ENCODE peak calls at places on chromosome 15, in six cellular contexts. H is Panc1; O is activated naive CD4-positive, alpha-beta T cell treated with anti-CD3 and anti-CD28 coated beads, Interleukin-2, amount 50 U/mL, for 72 hours; B is naive thymus-derived CD4-positive, alpha-beta T cell; U is right lobe of liver; Y is right cardiac atrium. J is an unnamed sample.

GRCh38 chr15:20340931-20341661 is 200.5 kb downstream of the GOLGA6L6 start:
- ATAC-seq in U (peak; percentile 53), Y (peak; percentile 66), H (peak; percentile 41), B (peak; percentile 40), O (peak; percentile 36), J (peak; percentile 37)

GRCh38 chr15:60573936-60574335 is 95.0 kb upstream of the ICE2 start:
- ATAC-seq in O (peak; percentile 92), U (no peak), H (no peak), B (peak; percentile 84), Y (no peak), J (no peak)

GRCh38 chr15:34109775-34110663 is 8.1 kb downstream of the PGBD4 start:
- ATAC-seq in Y (no peak), H (peak; percentile 82), O (peak; percentile 34), U (peak; percentile 68), B (no peak), J (peak; percentile 80)

GRCh38 chr15:69574506-69574905 is 121.9 kb downstream of the RPLP1 start:
- ATAC-seq in H (no peak), O (peak; percentile 52), U (no peak), Y (no peak), B (no peak), J (peak; percentile 9)

GRCh38 chr15:89463113-89463512 is 33.3 kb downstream of the RHCG start:
- ATAC-seq in O (no peak), Y (no peak), B (no peak), U (no peak), H (no peak), J (no peak)

GRCh38 chr15:70722266-70723123 is 40.9 kb downstream of the UACA start:
- ATAC-seq in O (no peak), H (peak; percentile 59), U (peak; percentile 57), Y (no peak), B (no peak), J (peak; percentile 55)

GRCh38 chr15:89781055-89781454 is 4.9 kb downstream of the MESP2 start:
- ATAC-seq in U (no peak), B (peak; percentile 69), Y (no peak), H (peak; percentile 28), O (peak; percentile 67), J (no peak)

GRCh38 chr15:48432688-48433087 is 101.5 kb downstream of the DUT start:
- ATAC-seq in B (no peak), U (no peak), Y (no peak), H (no peak), O (no peak), J (no peak)

GRCh38 chr15:50881121-50882048 is 27.1 kb upstream of the AP4E1 start:
- ATAC-seq in Y (no peak), B (no peak), H (no peak), U (peak; percentile 3), O (peak; percentile 23), J (no peak)

GRCh38 chr15:41323611-41324010 is 8.8 kb downstream of the OIP5 start:
- ATAC-seq in O (peak; percentile 99), U (no peak), B (no peak), H (no peak), Y (no peak), J (no peak)

GRCh38 chr15:60479711-60480110 is 769 bp upstream of the ICE2 start:
- ATAC-seq in Y (no peak), B (no peak), H (no peak), O (no peak), U (no peak), J (no peak)

GRCh38 chr15:56821721-56822425 is 88.6 kb upstream of the ZNF280D start:
- ATAC-seq in B (peak; percentile 62), Y (peak; percentile 80), U (peak; percentile 97), O (peak; percentile 61), H (peak; percentile 92), J (peak; percentile 97)

GRCh38 chr15:28921336-28921735 is 35.6 kb downstream of the APBA2 start:
- ATAC-seq in O (no peak), H (no peak), B (no peak), Y (no peak), U (no peak), J (no peak)

GRCh38 chr15:88739541-88739940 is 63.7 kb upstream of the ACAN start:
- ATAC-seq in U (no peak), O (no peak), Y (no peak), B (no peak), H (no peak), J (no peak)

GRCh38 chr15:90580086-90580485 is 50.4 kb downstream of the CRTC3 start:
- ATAC-seq in H (no peak), U (peak; percentile 77), Y (no peak), O (no peak), B (no peak), J (no peak)

GRCh38 chr15:70812827-70813364 is 41.1 kb downstream of the LARP6 start:
- ATAC-seq in Y (no peak), B (no peak), O (no peak), U (no peak), H (peak; percentile 50), J (no peak)

GRCh38 chr15:64620991-64621495 is 154.3 kb downstream of the RBPMS2 start:
- ATAC-seq in Y (no peak), O (no peak), B (no peak), H (no peak), U (no peak), J (no peak)

GRCh38 chr15:31379042-31379441 is 52.4 kb downstream of the KLF13 start:
- ATAC-seq in U (no peak), B (no peak), Y (no peak), H (no peak), O (peak; percentile 33), J (no peak)

GRCh38 chr15:68729789-68730201 is 90.9 kb downstream of the ANP32A start:
- ATAC-seq in O (no peak), Y (peak; percentile 70), H (no peak), B (no peak), U (no peak), J (no peak)

GRCh38 chr15:33096134-33096533 is 98.4 kb downstream of the FMN1 start:
- ATAC-seq in O (no peak), B (no peak), H (no peak), Y (no peak), U (no peak), J (no peak)

GRCh38 chr15:58923696-58924300 is 9.7 kb downstream of the SLTM start:
- ATAC-seq in H (no peak), Y (no peak), B (no peak), O (no peak), U (no peak), J (no peak)

GRCh38 chr15:34650177-34650576 is 66.7 kb upstream of the GOLGA8B start:
- ATAC-seq in B (no peak), H (no peak), O (peak; percentile 48), U (no peak), Y (no peak), J (no peak)

GRCh38 chr15:40290540-40291087 is 7.8 kb upstream of the ANKRD63 start:
- ATAC-seq in B (no peak), Y (no peak), O (no peak), U (no peak), H (no peak), J (no peak)

GRCh38 chr15:81338422-81339007 is 14.6 kb upstream of the STARD5 start:
- ATAC-seq in O (no peak), B (no peak), Y (peak; percentile 69), H (no peak), U (no peak), J (peak; percentile 61)

GRCh38 chr15:76032046-76032445 is 19.8 kb upstream of the NRG4 start:
- ATAC-seq in Y (no peak), H (no peak), U (no peak), O (no peak), B (no peak), J (no peak)

GRCh38 chr15:70182858-70183695 is 85.4 kb upstream of the TLE3 start:
- ATAC-seq in Y (no peak), U (no peak), B (no peak), H (no peak), O (no peak), J (no peak)

GRCh38 chr15:78035319-78035718 is 42.2 kb downstream of the TBC1D2B start:
- ATAC-seq in Y (peak; percentile 77), U (peak; percentile 61), H (peak; percentile 57), O (no peak), B (no peak), J (no peak)

GRCh38 chr15:42289166-42289565 is 15.9 kb upstream of the TMEM87A start:
- ATAC-seq in Y (no peak), U (no peak), B (no peak), H (no peak), O (peak; percentile 79), J (no peak)

GRCh38 chr15:34584321-34584668 is 844 bp upstream of the GOLGA8B start:
- ATAC-seq in H (no peak), Y (no peak), B (no peak), O (no peak), U (peak; percentile 49), J (no peak)

GRCh38 chr15:100703671-100704070 is 101.3 kb downstream of the ASB7 start:
- ATAC-seq in U (no peak), O (no peak), Y (no peak), B (no peak), H (no peak), J (no peak)

GRCh38 chr15:32998979-32999677 is 195.4 kb downstream of the FMN1 start:
- ATAC-seq in O (no peak), B (no peak), H (no peak), U (no peak), Y (peak; percentile 89), J (no peak)

GRCh38 chr15:75307778-75308390 is 25.2 kb downstream of the GOLGA6D start:
- ATAC-seq in Y (no peak), B (no peak), U (peak; percentile 88), O (no peak), H (peak; percentile 100), J (peak; percentile 76)

GRCh38 chr15:50814634-50815033 is 49.1 kb upstream of the SPPL2A start:
- ATAC-seq in O (no peak), Y (no peak), H (no peak), B (no peak), U (no peak), J (no peak)

GRCh38 chr15:81888748-81889479 is 156.9 kb downstream of the MEX3B start:
- ATAC-seq in Y (peak; percentile 47), U (no peak), H (no peak), B (no peak), O (no peak), J (peak; percentile 35)

GRCh38 chr15:100061944-100062343 is 279.8 kb downstream of the ADAMTS17 start:
- ATAC-seq in Y (peak; percentile 53), B (no peak), U (no peak), O (no peak), H (no peak), J (no peak)

GRCh38 chr15:68706256-68706655 is 114.4 kb downstream of the ANP32A start:
- ATAC-seq in H (no peak), O (no peak), U (no peak), B (no peak), Y (no peak), J (no peak)

GRCh38 chr15:65038428-65038827 is 6.8 kb upstream of the SLC51B start:
- ATAC-seq in O (no peak), U (no peak), H (no peak), B (no peak), Y (no peak), J (no peak)

GRCh38 chr15:78840661-78841060 is 29.4 kb upstream of the ADAMTS7 start:
- ATAC-seq in B (peak; percentile 45), H (no peak), U (no peak), O (no peak), Y (peak; percentile 35), J (peak; percentile 35)